ENCODE peak calls at places on chromosome 15, in seven cellular contexts. One of them, this sample, is unnamed.

GRCh38 chr15:41284425-41285177 is 47.8 kb downstream of the OIP5 start:
- DNase-seq in HCT116: no peak
- DNase-seq in neural progenitor cell: peak; percentile 21
- DNase-seq in MM.1S: peak; percentile 10
- DNase-seq in OCI-LY7: peak; percentile 54
- DNase-seq in SK-N-SH: peak; percentile 40
- DNase-seq in PC-3: peak; percentile 36
- DNase-seq in this sample: peak; percentile 43

GRCh38 chr15:77251662-77252061 is 168.2 kb downstream of the PEAK1 start:
- DNase-seq in OCI-LY7: no peak
- DNase-seq in neural progenitor cell: peak; percentile 48
- DNase-seq in PC-3: peak; percentile 10
- DNase-seq in MM.1S: no peak
- DNase-seq in SK-N-SH: peak; percentile 2
- DNase-seq in HCT116: no peak
- DNase-seq in this sample: no peak

GRCh38 chr15:94312946-94313345 is 81.6 kb downstream of the MCTP2 start:
- DNase-seq in PC-3: no peak
- DNase-seq in neural progenitor cell: no peak
- DNase-seq in OCI-LY7: no peak
- DNase-seq in HCT116: no peak
- DNase-seq in SK-N-SH: no peak
- DNase-seq in MM.1S: no peak
- DNase-seq in this sample: no peak

GRCh38 chr15:91289324-91289723 is 189.3 kb downstream of the SV2B start:
- DNase-seq in MM.1S: no peak
- DNase-seq in OCI-LY7: peak; percentile 38
- DNase-seq in PC-3: no peak
- DNase-seq in neural progenitor cell: no peak
- DNase-seq in HCT116: no peak
- DNase-seq in SK-N-SH: peak; percentile 10
- DNase-seq in this sample: no peak

GRCh38 chr15:86571873-86572272 is 492.2 kb downstream of the AGBL1 start:
- DNase-seq in OCI-LY7: no peak
- DNase-seq in neural progenitor cell: no peak
- DNase-seq in HCT116: no peak
- DNase-seq in MM.1S: no peak
- DNase-seq in PC-3: no peak
- DNase-seq in SK-N-SH: peak; percentile 76
- DNase-seq in this sample: no peak

GRCh38 chr15:75452364-75452967 is 976 bp upstream of the SIN3A start:
- DNase-seq in SK-N-SH: no peak
- DNase-seq in OCI-LY7: peak; percentile 89
- DNase-seq in neural progenitor cell: peak; percentile 89
- DNase-seq in HCT116: peak; percentile 62
- DNase-seq in MM.1S: peak; percentile 91
- DNase-seq in PC-3: peak; percentile 84
- DNase-seq in this sample: peak; percentile 92

GRCh38 chr15:99059010-99059981 is 45.6 kb upstream of the SYNM start:
- DNase-seq in MM.1S: peak; percentile 52
- DNase-seq in SK-N-SH: peak; percentile 93
- DNase-seq in OCI-LY7: no peak
- DNase-seq in HCT116: peak; percentile 6
- DNase-seq in PC-3: peak; percentile 81
- DNase-seq in neural progenitor cell: peak; percentile 93
- DNase-seq in this sample: peak; percentile 88

GRCh38 chr15:66679657-66680108 is 22.4 kb upstream of the SMAD6 start:
- DNase-seq in PC-3: no peak
- DNase-seq in OCI-LY7: no peak
- DNase-seq in HCT116: no peak
- DNase-seq in SK-N-SH: peak; percentile 88
- DNase-seq in neural progenitor cell: peak; percentile 70
- DNase-seq in MM.1S: no peak
- DNase-seq in this sample: peak; percentile 85

GRCh38 chr15:40929730-40930429 is 740 bp downstream of the DLL4 start:
- DNase-seq in HCT116: no peak
- DNase-seq in PC-3: peak; percentile 51
- DNase-seq in OCI-LY7: no peak
- DNase-seq in SK-N-SH: peak; percentile 79
- DNase-seq in MM.1S: no peak
- DNase-seq in neural progenitor cell: peak; percentile 91
- DNase-seq in this sample: peak; percentile 74

GRCh38 chr15:58608129-58608590 is 141.3 kb downstream of the ADAM10 start:
- DNase-seq in neural progenitor cell: no peak
- DNase-seq in SK-N-SH: no peak
- DNase-seq in HCT116: no peak
- DNase-seq in OCI-LY7: no peak
- DNase-seq in MM.1S: no peak
- DNase-seq in PC-3: no peak
- DNase-seq in this sample: no peak

GRCh38 chr15:38517312-38517711 is 47.3 kb downstream of the RASGRP1 start:
- DNase-seq in HCT116: no peak
- DNase-seq in OCI-LY7: no peak
- DNase-seq in PC-3: no peak
- DNase-seq in neural progenitor cell: no peak
- DNase-seq in MM.1S: no peak
- DNase-seq in SK-N-SH: no peak
- DNase-seq in this sample: no peak

GRCh38 chr15:89916660-89917059 is 3.9 kb upstream of the ARPIN start:
- DNase-seq in MM.1S: no peak
- DNase-seq in PC-3: no peak
- DNase-seq in SK-N-SH: no peak
- DNase-seq in OCI-LY7: no peak
- DNase-seq in HCT116: no peak
- DNase-seq in neural progenitor cell: no peak
- DNase-seq in this sample: no peak

GRCh38 chr15:89912674-89913396 is at the start of gene ARPIN:
- DNase-seq in SK-N-SH: peak; percentile 86
- DNase-seq in MM.1S: no peak
- DNase-seq in PC-3: peak; percentile 44
- DNase-seq in neural progenitor cell: peak; percentile 83
- DNase-seq in OCI-LY7: no peak
- DNase-seq in HCT116: no peak
- DNase-seq in this sample: peak; percentile 78

GRCh38 chr15:89912145-89912673 is 543 bp downstream of the ARPIN start:
- DNase-seq in HCT116: no peak
- DNase-seq in neural progenitor cell: peak; percentile 58
- DNase-seq in SK-N-SH: peak; percentile 76
- DNase-seq in OCI-LY7: no peak
- DNase-seq in MM.1S: no peak
- DNase-seq in PC-3: peak; percentile 35
- DNase-seq in this sample: peak; percentile 51

DNA sequence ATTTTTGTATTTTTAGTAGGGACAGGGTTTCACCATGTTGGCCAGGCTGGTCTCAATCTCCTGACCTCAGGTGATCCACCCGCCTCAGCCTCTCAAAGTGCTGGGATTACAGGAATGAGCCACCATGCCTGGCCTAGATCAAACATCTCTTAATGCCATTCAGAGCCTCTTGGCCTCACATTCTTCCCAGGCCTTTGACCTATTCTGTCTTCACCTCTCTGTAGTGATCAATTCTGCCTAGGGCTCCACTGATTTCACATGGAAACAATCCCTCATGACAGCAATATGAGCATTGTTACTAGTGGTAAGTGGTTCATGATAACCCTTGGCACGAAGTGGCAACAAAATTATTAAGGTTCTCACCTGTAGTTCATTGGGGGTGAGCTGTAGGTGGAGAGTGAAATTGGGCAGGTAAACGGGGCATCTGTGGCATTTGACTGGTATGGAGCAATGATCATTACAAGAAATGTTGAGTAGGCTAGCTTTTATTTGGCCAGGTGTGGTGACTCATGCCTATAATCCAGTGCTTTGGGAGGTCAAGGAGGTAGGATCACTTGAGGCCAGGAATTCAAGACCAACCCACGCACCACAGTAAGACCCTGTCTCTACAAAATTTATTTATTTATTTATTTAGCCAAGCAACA is 4.8 kb upstream of the ARPIN start:
- DNase-seq in neural progenitor cell: no peak
- DNase-seq in HCT116: no peak
- DNase-seq in MM.1S: no peak
- DNase-seq in OCI-LY7: no peak
- DNase-seq in PC-3: peak; percentile 80
- DNase-seq in SK-N-SH: no peak
- DNase-seq in this sample: no peak
- TF ChIP-seq EZH2phosphoT487 in neural progenitor cell: no peak
- TF ChIP-seq EZH2phosphoT487 in HCT116: no peak
- TF ChIP-seq EZH2phosphoT487 in MM.1S: no peak
- TF ChIP-seq EZH2phosphoT487 in OCI-LY7: no peak
- TF ChIP-seq EZH2phosphoT487 in PC-3: no peak
- TF ChIP-seq EZH2phosphoT487 in SK-N-SH: no peak
- TF ChIP-seq EZH2phosphoT487 in this sample: no peak

DNA sequence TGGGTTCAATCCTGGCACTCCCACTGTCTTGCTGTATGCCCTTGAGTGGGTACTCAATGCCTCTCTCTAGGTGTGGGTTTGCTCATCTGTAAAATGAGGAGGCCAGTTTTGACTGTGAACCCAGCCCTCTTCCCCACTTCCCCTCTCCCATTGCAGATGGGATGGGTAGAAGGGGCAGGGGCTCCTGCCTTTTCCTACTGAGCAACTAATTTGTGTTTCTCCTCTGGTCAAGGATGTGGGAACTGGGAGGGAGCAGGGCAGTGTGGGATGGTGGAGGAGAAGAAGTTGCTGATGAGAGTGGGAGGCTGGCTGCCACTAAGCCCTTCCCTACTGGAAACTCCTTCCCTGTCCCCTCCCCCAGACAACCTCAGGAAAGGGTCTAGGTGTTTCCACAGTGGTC is 20.2 kb upstream of the ANKDD1A start:
- DNase-seq in MM.1S: no peak
- DNase-seq in SK-N-SH: no peak
- DNase-seq in PC-3: no peak
- DNase-seq in HCT116: no peak
- DNase-seq in neural progenitor cell: no peak
- DNase-seq in OCI-LY7: no peak
- DNase-seq in this sample: no peak
- H4K20me1 ChIP-seq in MM.1S: no peaks in the 10 kb centered on the region
- H4K20me1 ChIP-seq in SK-N-SH: no peaks in the 10 kb centered on the region
- H4K20me1 ChIP-seq in PC-3: no peaks in the 10 kb centered on the region
- H4K20me1 ChIP-seq in HCT116: no peaks in the 10 kb centered on the region
- H4K20me1 ChIP-seq in neural progenitor cell: no peaks in the 10 kb centered on the region
- H4K20me1 ChIP-seq in OCI-LY7: no peaks in the 10 kb centered on the region
- H4K20me1 ChIP-seq in this sample: no peaks in the 10 kb centered on the region

GRCh38 chr15:73633111-73633990 is at the start of gene NPTN:
- DNase-seq in SK-N-SH: peak; percentile 97
- DNase-seq in MM.1S: peak; percentile 98
- DNase-seq in HCT116: peak; percentile 89
- DNase-seq in PC-3: peak; percentile 97
- DNase-seq in neural progenitor cell: peak; percentile 99
- DNase-seq in OCI-LY7: peak; percentile 98
- DNase-seq in this sample: peak; percentile 100
- TF ChIP-seq CTCF in SK-N-SH: peak; percentile 14
- TF ChIP-seq CTCF in MM.1S: no peak
- TF ChIP-seq CTCF in HCT116: no peak
- TF ChIP-seq CTCF in PC-3: no peak
- TF ChIP-seq CTCF in neural progenitor cell: peak; percentile 16
- TF ChIP-seq CTCF in OCI-LY7: peak; percentile 11
- TF ChIP-seq CTCF in this sample: no peak

GRCh38 chr15:60620707-60621106 is 141.8 kb upstream of the ICE2 start:
- DNase-seq in HCT116: no peak
- DNase-seq in MM.1S: no peak
- DNase-seq in SK-N-SH: no peak
- DNase-seq in neural progenitor cell: no peak
- DNase-seq in OCI-LY7: no peak
- DNase-seq in PC-3: no peak
- DNase-seq in this sample: peak; percentile 13
- TF ChIP-seq EZH2phosphoT487 in HCT116: no peak
- TF ChIP-seq EZH2phosphoT487 in MM.1S: no peak
- TF ChIP-seq EZH2phosphoT487 in SK-N-SH: no peak
- TF ChIP-seq EZH2phosphoT487 in neural progenitor cell: no peak
- TF ChIP-seq EZH2phosphoT487 in OCI-LY7: no peak
- TF ChIP-seq EZH2phosphoT487 in PC-3: no peak
- TF ChIP-seq EZH2phosphoT487 in this sample: no peak

DNA sequence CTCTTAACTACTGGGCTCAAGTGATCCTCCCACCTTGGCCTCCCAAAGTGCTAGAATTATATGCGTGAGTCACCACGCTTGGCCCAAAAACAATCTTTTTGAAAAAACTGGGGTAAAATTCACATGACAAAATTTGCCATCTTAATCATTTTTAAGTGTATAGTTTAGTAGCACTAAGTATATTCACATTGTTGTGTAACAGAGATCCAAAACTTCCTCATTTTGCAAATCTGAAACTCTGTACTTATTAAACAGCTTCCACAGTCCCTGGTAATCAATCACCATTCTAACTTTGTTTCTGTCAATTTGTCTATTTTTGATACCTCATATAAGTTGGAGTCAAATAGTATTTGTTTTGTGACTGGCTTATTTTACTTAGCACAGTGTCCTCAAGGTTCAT is 5.2 kb downstream of the SNX1 start:
- DNase-seq in SK-N-SH: no peak
- DNase-seq in neural progenitor cell: no peak
- DNase-seq in OCI-LY7: no peak
- DNase-seq in PC-3: no peak
- DNase-seq in MM.1S: no peak
- DNase-seq in HCT116: no peak
- DNase-seq in this sample: no peak
- H4K20me1 ChIP-seq in SK-N-SH: peaks cover 89% of the 10 kb centered on the region
- H4K20me1 ChIP-seq in neural progenitor cell: peaks cover 52% of the 10 kb centered on the region
- H4K20me1 ChIP-seq in OCI-LY7: peaks cover 25% of the 10 kb centered on the region
- H4K20me1 ChIP-seq in PC-3: peaks cover 15% of the 10 kb centered on the region
- H4K20me1 ChIP-seq in MM.1S: peaks cover 27% of the 10 kb centered on the region
- H4K20me1 ChIP-seq in HCT116: peaks cover 8% of the 10 kb centered on the region
- H4K20me1 ChIP-seq in this sample: peaks cover 78% of the 10 kb centered on the region

GRCh38 chr15:60272623-60273022 is 125.2 kb downstream of the ANXA2 start:
- DNase-seq in SK-N-SH: no peak
- DNase-seq in neural progenitor cell: no peak
- DNase-seq in PC-3: no peak
- DNase-seq in MM.1S: no peak
- DNase-seq in HCT116: no peak
- DNase-seq in OCI-LY7: no peak
- DNase-seq in this sample: no peak
- TF ChIP-seq CTCF in SK-N-SH: no peak
- TF ChIP-seq CTCF in neural progenitor cell: peak; percentile 23
- TF ChIP-seq CTCF in PC-3: peak; percentile 36
- TF ChIP-seq CTCF in MM.1S: no peak
- TF ChIP-seq CTCF in HCT116: no peak
- TF ChIP-seq CTCF in OCI-LY7: peak; percentile 24
- TF ChIP-seq CTCF in this sample: no peak

DNA sequence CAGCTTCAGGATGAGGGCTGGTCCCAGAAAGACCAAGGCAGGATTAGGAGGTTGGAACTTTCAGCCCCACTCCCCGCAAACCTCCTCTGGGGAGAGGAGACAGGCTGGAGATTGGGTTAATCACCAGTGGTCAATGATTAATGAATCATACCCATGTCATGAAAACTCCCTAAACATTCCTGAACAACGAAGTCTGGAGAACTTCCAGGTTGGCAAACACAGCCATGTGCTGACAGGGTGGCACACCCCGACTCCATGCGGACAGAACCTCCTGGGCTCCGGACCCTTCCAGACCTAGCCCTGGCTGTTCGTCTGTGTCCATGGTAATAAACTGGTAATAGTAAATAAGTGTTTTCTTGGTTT is 151.3 kb downstream of the TJP1 start:
- DNase-seq in OCI-LY7: no peak
- DNase-seq in neural progenitor cell: no peak
- DNase-seq in MM.1S: no peak
- DNase-seq in HCT116: no peak
- DNase-seq in SK-N-SH: no peak
- DNase-seq in PC-3: peak; percentile 99
- DNase-seq in this sample: peak; percentile 68
- TF ChIP-seq EZH2phosphoT487 in OCI-LY7: no peak
- TF ChIP-seq EZH2phosphoT487 in neural progenitor cell: no peak
- TF ChIP-seq EZH2phosphoT487 in MM.1S: no peak
- TF ChIP-seq EZH2phosphoT487 in HCT116: no peak
- TF ChIP-seq EZH2phosphoT487 in SK-N-SH: no peak
- TF ChIP-seq EZH2phosphoT487 in PC-3: no peak
- TF ChIP-seq EZH2phosphoT487 in this sample: no peak